ENCODE peak calls at places on chromosomes 12 and 14, in six cellular contexts. X, Y, G, B, J and A are unnamed samples.

GRCh38 chr14:77102154-77102553 is 4.1 kb downstream of the CIPC start:
- DNase-seq in G (no peak), Y (no peak), J (no peak), B (no peak), X (peak; percentile 17), A (no peak)

GRCh38 chr14:24887623-24888304 is 162.2 kb downstream of the STXBP6 start:
- DNase-seq in G (no peak), X (no peak), B (no peak), J (no peak), Y (no peak), A (no peak)

GRCh38 chr12:106211973-106212372 is 35.8 kb downstream of the CKAP4 start:
- DNase-seq in J (no peak), Y (no peak), B (no peak), G (no peak), X (no peak), A (no peak)

GRCh38 chr14:104180561-104181165 is 42.3 kb downstream of the KIF26A start:
- DNase-seq in X (no peak), G (no peak), J (no peak), Y (no peak), B (no peak), A (no peak)

GRCh38 chr12:31362759-31363415 is 36.9 kb upstream of the SINHCAF start:
- DNase-seq in X (peak; percentile 3), J (no peak), Y (no peak), B (peak; percentile 70), G (peak; percentile 45), A (peak; percentile 24)

GRCh38 chr12:76634074-76634570 is 74.6 kb upstream of the OSBPL8 start:
- DNase-seq in B (no peak), G (no peak), X (no peak), J (no peak), Y (no peak), A (no peak)

GRCh38 chr14:100714205-100714781 is 12.4 kb upstream of the DLK1 start:
- DNase-seq in B (no peak), Y (no peak), J (no peak), X (no peak), G (no peak), A (no peak)

GRCh38 chr12:98123186-98123585 is 392.2 kb upstream of the TMPO start:
- DNase-seq in G (no peak), J (no peak), X (no peak), Y (no peak), B (no peak), A (no peak)

GRCh38 chr14:35366048-35366428 is 38.5 kb downstream of the NFKBIA start:
- DNase-seq in G (no peak), Y (no peak), X (no peak), J (no peak), B (no peak), A (no peak)

GRCh38 chr14:104888489-104889373 is 23.7 kb downstream of the CEP170B start:
- DNase-seq in B (no peak), X (no peak), Y (no peak), J (no peak), G (no peak), A (no peak)

GRCh38 chr12:121708313-121709063 is 4.1 kb upstream of the TMEM120B start:
- DNase-seq in X (no peak), G (no peak), Y (no peak), J (no peak), B (no peak), A (no peak)

GRCh38 chr14:52563120-52563519 is 10.5 kb downstream of the GPR137C start:
- DNase-seq in G (no peak), B (no peak), X (no peak), Y (no peak), J (no peak), A (no peak)

GRCh38 chr12:124311292-124312109 is 16.6 kb downstream of the RFLNA start:
- DNase-seq in G (no peak), Y (no peak), X (no peak), B (no peak), J (no peak), A (no peak)